ENCODE peak calls at places on chromosomes 7 and 10, in seven cellular contexts. C is OCI-LY7, Z is PC-3, N is HCT116, Y is IMR-90, T is fibroblast of lung, E is GM23248. W is an unnamed sample.

GRCh38 chr10:102283488-102283887 is 38.2 kb downstream of the GBF1 start:
- DNase-seq in N (no peak), E (no peak), Y (no peak), Z (no peak), C (no peak), T (no peak), W (no peak)

GRCh38 chr7:46024263-46024916 is 103.3 kb upstream of the IGFBP3 start:
- DNase-seq in C (no peak), Z (no peak), E (peak), Y (no peak), N (no peak), T (no peak), W (no peak)

GRCh38 chr10:3339531-3339950 is 167.0 kb upstream of the PITRM1 start:
- DNase-seq in Z (peak), Y (peak), N (no peak), C (no peak), E (peak), T (peak), W (no peak)

GRCh38 chr10:22986771-22987542 is 59.1 kb downstream of the ARMC3 start:
- DNase-seq in Y (peak), E (peak), Z (peak), N (peak), T (peak), C (peak), W (peak)

GRCh38 chr10:93152136-93152535 is 78.4 kb downstream of the CYP26A1 start:
- DNase-seq in E (peak), N (no peak), Y (peak), T (peak), C (no peak), Z (peak), W (no peak)

GRCh38 chr10:62093863-62094291 is 174.8 kb downstream of the RTKN2 start:
- DNase-seq in Z (peak), N (no peak), C (no peak), Y (peak), T (peak), E (peak), W (peak)

GRCh38 chr7:116798205-116798730 is 64.1 kb upstream of the CAPZA2 start:
- DNase-seq in Z (no peak), Y (no peak), C (no peak), N (no peak), T (no peak), E (no peak), W (no peak)

GRCh38 chr10:60531006-60531405 is 141.3 kb upstream of the ANK3 start:
- DNase-seq in Y (no peak), Z (no peak), E (no peak), N (no peak), C (no peak), T (no peak), W (no peak)

GRCh38 chr7:473211-473734 is 46.4 kb downstream of the PDGFA start:
- DNase-seq in Y (no peak), C (no peak), N (no peak), T (no peak), E (no peak), Z (no peak), W (no peak)

GRCh38 chr10:14879055-14879800 is 562 bp downstream of the SUV39H2 start:
- DNase-seq in T (peak), C (peak), N (no peak), E (peak), Y (no peak), Z (no peak), W (peak)

GRCh38 chr10:18368681-18369080 is 228.5 kb downstream of the CACNB2 start:
- DNase-seq in Z (no peak), C (no peak), E (peak), Y (peak), T (peak), N (no peak), W (no peak)
- H3K4me2 ChIP-seq in Z (no peak), C (no peak), E (no peak), Y (no peak), T (peak), N (no peak), W (no peak)

GRCh38 chr7:29109356-29109755 is 37.0 kb downstream of the CPVL start:
- DNase-seq in N (no peak), E (no peak), T (no peak), Z (no peak), C (no peak), Y (no peak), W (no peak)
- H3K4me2 ChIP-seq in N (no peak), E (no peak), T (no peak), Z (peak), C (no peak), Y (no peak), W (no peak)

DNA sequence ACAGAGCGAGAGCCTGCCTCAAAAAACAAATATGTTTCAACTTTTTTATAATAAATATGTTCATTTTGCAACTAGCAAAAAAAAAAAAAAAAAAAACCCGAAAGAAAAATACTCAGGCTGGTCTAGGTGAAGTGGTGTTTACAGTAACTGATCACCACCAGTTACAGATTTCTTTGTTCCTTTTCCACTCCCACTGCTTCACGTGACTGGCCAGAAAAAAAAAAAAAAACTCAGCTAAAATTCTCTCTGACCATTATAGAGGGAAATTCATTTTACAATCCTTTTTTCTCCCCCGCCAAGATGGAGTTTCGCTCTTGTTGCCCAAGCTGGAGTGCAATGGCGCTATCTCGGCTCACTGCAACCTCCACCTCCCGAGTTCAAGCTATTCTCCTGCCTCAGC is 4.6 kb upstream of the ASCC1 start:
- DNase-seq in E (no peak), Z (no peak), C (no peak), T (no peak), N (no peak), Y (no peak), W (no peak)
- H3K4me2 ChIP-seq in E (no peak), Z (no peak), C (no peak), T (no peak), N (no peak), Y (no peak), W (no peak)

DNA sequence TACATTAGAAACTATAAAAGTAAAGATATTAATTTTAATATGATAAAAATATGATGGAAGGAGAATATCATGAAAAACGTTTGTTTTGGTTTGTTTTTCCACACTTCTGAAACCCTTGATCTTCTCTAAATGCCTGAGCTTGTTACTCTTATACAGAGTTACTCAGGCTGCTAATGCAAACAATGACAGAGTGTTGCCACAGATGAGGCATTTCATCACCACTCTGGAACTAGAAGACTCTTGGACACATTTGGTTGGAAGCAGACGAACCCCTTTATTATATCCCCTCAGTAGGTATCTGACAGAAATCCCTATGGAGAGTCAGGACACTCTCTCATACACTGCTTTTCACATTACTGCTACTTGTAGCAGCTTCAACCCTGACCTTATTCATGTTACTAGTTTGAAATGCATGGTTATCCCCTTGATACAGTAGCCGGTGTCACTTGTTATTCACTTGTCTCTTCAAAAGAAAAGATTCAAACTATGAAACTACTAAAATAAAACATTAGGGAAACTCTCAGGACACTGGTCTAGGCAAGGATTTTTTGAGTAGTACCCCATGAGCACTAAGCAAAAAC is 66.9 kb downstream of the SEMA3C start:
- DNase-seq in E (peak), N (no peak), T (peak), Z (peak), Y (peak), C (no peak), W (peak)
- H3K4me2 ChIP-seq in E (no peak), N (no peak), T (no peak), Z (peak), Y (peak), C (no peak), W (no peak)

GRCh38 chr7:2821842-2822507 is 22.1 kb downstream of the GNA12 start:
- DNase-seq in Z (peak), Y (peak), E (peak), C (peak), N (no peak), T (peak), W (no peak)
- H3K4me2 ChIP-seq in Z (peak), Y (peak), E (peak), C (peak), N (no peak), T (peak), W (peak)

GRCh38 chr7:86929293-86930109 is 130.0 kb downstream of the ELAPOR2 start:
- DNase-seq in Z (no peak), T (no peak), E (no peak), Y (no peak), C (peak), N (no peak), W (no peak)
- H3K4me2 ChIP-seq in Z (no peak), T (no peak), E (no peak), Y (no peak), C (peak), N (no peak), W (no peak)

W was measured in HepG2.